ENCODE peak calls at places on chromosomes 6 and 20, in five cellular contexts. One of them, this sample, is unnamed.

GRCh38 chr20:25036331-25036936 is 21.5 kb downstream of the ACSS1 start:
- DNase-seq in skeletal muscle cell: no peak
- DNase-seq in OCI-LY7: peak; percentile 23
- DNase-seq in KG1: no peak
- DNase-seq in stimulated activated CD4-positive, alpha-beta T cell treated with anti-CD3 and anti-CD28 coated beads, Interleukin-15, amount 100 ng/mL, for 48 hours: no peak
- DNase-seq in this sample: no peak

GRCh38 chr6:46437671-46438221 is 53.5 kb downstream of the RCAN2 start:
- DNase-seq in stimulated activated CD4-positive, alpha-beta T cell treated with anti-CD3 and anti-CD28 coated beads, Interleukin-15, amount 100 ng/mL, for 48 hours: no peak
- DNase-seq in KG1: no peak
- DNase-seq in skeletal muscle cell: peak; percentile 23
- DNase-seq in OCI-LY7: no peak
- DNase-seq in this sample: no peak

GRCh38 chr6:149898966-149899365 is 1.1 kb upstream of the RAET1E start:
- DNase-seq in KG1: no peak
- DNase-seq in stimulated activated CD4-positive, alpha-beta T cell treated with anti-CD3 and anti-CD28 coated beads, Interleukin-15, amount 100 ng/mL, for 48 hours: no peak
- DNase-seq in skeletal muscle cell: no peak
- DNase-seq in OCI-LY7: no peak
- DNase-seq in this sample: no peak

GRCh38 chr6:32819729-32820128 is 2.9 kb upstream of the HLA-DOB start:
- DNase-seq in stimulated activated CD4-positive, alpha-beta T cell treated with anti-CD3 and anti-CD28 coated beads, Interleukin-15, amount 100 ng/mL, for 48 hours: no peak
- DNase-seq in KG1: no peak
- DNase-seq in OCI-LY7: no peak
- DNase-seq in skeletal muscle cell: peak; percentile 80
- DNase-seq in this sample: peak; percentile 30

GRCh38 chr6:159729598-159729997 is 2.3 kb downstream of the WTAP start:
- DNase-seq in skeletal muscle cell: no peak
- DNase-seq in stimulated activated CD4-positive, alpha-beta T cell treated with anti-CD3 and anti-CD28 coated beads, Interleukin-15, amount 100 ng/mL, for 48 hours: no peak
- DNase-seq in OCI-LY7: peak; percentile 64
- DNase-seq in KG1: no peak
- DNase-seq in this sample: no peak

GRCh38 chr6:26311385-26312095 is 53.5 kb upstream of the BTN3A2 start:
- DNase-seq in skeletal muscle cell: no peak
- DNase-seq in stimulated activated CD4-positive, alpha-beta T cell treated with anti-CD3 and anti-CD28 coated beads, Interleukin-15, amount 100 ng/mL, for 48 hours: peak; percentile 41
- DNase-seq in KG1: peak; percentile 76
- DNase-seq in OCI-LY7: peak; percentile 78
- DNase-seq in this sample: no peak

GRCh38 chr6:44452725-44453124 is 65.2 kb downstream of the CDC5L start:
- DNase-seq in KG1: no peak
- DNase-seq in stimulated activated CD4-positive, alpha-beta T cell treated with anti-CD3 and anti-CD28 coated beads, Interleukin-15, amount 100 ng/mL, for 48 hours: no peak
- DNase-seq in OCI-LY7: no peak
- DNase-seq in skeletal muscle cell: no peak
- DNase-seq in this sample: no peak

GRCh38 chr6:34027445-34027936 is 118.4 kb downstream of the GRM4 start:
- DNase-seq in stimulated activated CD4-positive, alpha-beta T cell treated with anti-CD3 and anti-CD28 coated beads, Interleukin-15, amount 100 ng/mL, for 48 hours: peak; percentile 35
- DNase-seq in OCI-LY7: peak; percentile 60
- DNase-seq in KG1: peak; percentile 18
- DNase-seq in skeletal muscle cell: no peak
- DNase-seq in this sample: no peak

GRCh38 chr6:163754866-163755265 is 340.3 kb downstream of the QKI start:
- DNase-seq in KG1: no peak
- DNase-seq in stimulated activated CD4-positive, alpha-beta T cell treated with anti-CD3 and anti-CD28 coated beads, Interleukin-15, amount 100 ng/mL, for 48 hours: no peak
- DNase-seq in OCI-LY7: no peak
- DNase-seq in skeletal muscle cell: no peak
- DNase-seq in this sample: no peak

This sample was measured in non-pigmented ciliary epithelial cell.